ENCODE peak calls at places on chromosomes 12 and 14, in seven cellular contexts. D is glutamatergic neuron; P is GM12878; M is CD4-positive, alpha-beta T cell; O is stimulated activated CD8-positive, alpha-beta memory T cell treated with anti-CD3 and anti-CD28 coated beads, Interleukin-12 subunit alpha, Interleukin-12 subunit beta, amount 100 ng/mL, for 1 hour; J is CD8-positive, alpha-beta T cell; Y is AG04450. K is an unnamed sample.

GRCh38 chr14:36129181-36129580 is 47.3 kb downstream of the PTCSC3 start:
- DNase-seq in D (no peak), O (no peak), M (no peak), Y (no peak), J (no peak), P (no peak), K (no peak)

GRCh38 chr14:64654072-64654899 is 49.9 kb upstream of the PLEKHG3 start:
- DNase-seq in J (no peak), Y (peak; percentile 74), O (no peak), M (no peak), D (no peak), P (peak; percentile 27), K (no peak)

GRCh38 chr12:12909995-12910391 is 18.6 kb downstream of the GPRC5A start:
- DNase-seq in D (no peak), P (no peak), Y (no peak), M (no peak), O (no peak), J (no peak), K (no peak)

GRCh38 chr12:4276524-4277204 is 3.1 kb downstream of the CCND2 start:
- DNase-seq in J (peak; percentile 90), M (peak; percentile 86), O (peak; percentile 82), D (peak; percentile 85), Y (peak; percentile 69), P (peak; percentile 78), K (peak; percentile 53)

GRCh38 chr12:4011597-4011996 is 138.4 kb upstream of the PARP11 start:
- DNase-seq in D (no peak), J (no peak), P (no peak), M (no peak), O (no peak), Y (no peak), K (no peak)

GRCh38 chr12:6792522-6793201 is 3.3 kb downstream of the CD4 start:
- DNase-seq in J (peak; percentile 70), P (no peak), M (peak; percentile 58), Y (no peak), D (no peak), O (no peak), K (no peak)

GRCh38 chr12:78229491-78230209 is 399.0 kb downstream of the NAV3 start:
- DNase-seq in P (peak; percentile 21), M (no peak), O (no peak), D (peak; percentile 64), Y (no peak), J (no peak), K (no peak)

GRCh38 chr14:43706901-43707300 is 800.2 kb downstream of the FSCB start:
- DNase-seq in P (no peak), M (no peak), D (no peak), O (no peak), J (no peak), Y (peak; percentile 2), K (no peak)

GRCh38 chr14:75533791-75534190 is 11.5 kb downstream of the BATF start:
- DNase-seq in J (no peak), D (no peak), P (no peak), M (no peak), O (no peak), Y (no peak), K (no peak)

GRCh38 chr14:30191639-30192279 is 264.1 kb upstream of the PRKD1 start:
- DNase-seq in Y (no peak), O (no peak), M (no peak), D (no peak), P (no peak), J (no peak), K (no peak)

GRCh38 chr12:110889361-110889760 is 31.0 kb downstream of the MYL2 start:
- DNase-seq in P (no peak), O (no peak), M (no peak), J (no peak), D (no peak), Y (no peak), K (no peak)

GRCh38 chr12:45363903-45364302 is 148.0 kb downstream of the ANO6 start:
- DNase-seq in P (no peak), M (no peak), D (no peak), O (no peak), J (no peak), Y (no peak), K (no peak)